ENCODE peak calls at places on chromosomes 12 and 14, in six cellular contexts. T, Y, D, I, K and W are unnamed samples.

GRCh38 chr12:91219511-91219910 is 36.9 kb upstream of the DCN start:
- DNase-seq in T (peak; percentile 78), Y (no peak), D (no peak), I (no peak), K (no peak), W (no peak)

GRCh38 chr12:64452559-64453329 is 824 bp downstream of the TBK1 start:
- DNase-seq in T (peak; percentile 91), Y (no peak), D (peak; percentile 41), I (no peak), K (no peak), W (no peak)

GRCh38 chr12:27366621-27367020 is 34.0 kb downstream of the BMAL2 start:
- DNase-seq in T (peak; percentile 24), Y (no peak), D (no peak), I (no peak), K (no peak), W (no peak)

GRCh38 chr12:81644503-81644902 is 114.6 kb downstream of the PPFIA2 start:
- DNase-seq in T (peak; percentile 63), Y (no peak), D (peak; percentile 65), I (no peak), K (no peak), W (no peak)

GRCh38 chr14:68634346-68634745 is 158.5 kb downstream of the ZFP36L1 start:
- DNase-seq in T (no peak), Y (no peak), D (no peak), I (no peak), K (no peak), W (no peak)

GRCh38 chr12:132392389-132393244 is 63.2 kb upstream of the GALNT9 start:
- DNase-seq in T (no peak), Y (no peak), D (no peak), I (no peak), K (no peak), W (no peak)

GRCh38 chr14:73896521-73896920 is 9.9 kb downstream of the ZNF410 start:
- DNase-seq in T (peak; percentile 19), Y (no peak), D (no peak), I (no peak), K (no peak), W (no peak)

GRCh38 chr14:90783344-90783743 is 32.9 kb downstream of the TTC7B start:
- DNase-seq in T (no peak), Y (no peak), D (no peak), I (no peak), K (no peak), W (no peak)

GRCh38 chr14:54653764-54654469 is 87.0 kb downstream of the SAMD4A start:
- DNase-seq in T (peak; percentile 68), Y (no peak), D (no peak), I (no peak), K (peak; percentile 19), W (no peak)

GRCh38 chr12:24909667-24910066 is 39.2 kb downstream of the BCAT1 start:
- DNase-seq in T (peak; percentile 98), Y (no peak), D (no peak), I (peak; percentile 63), K (peak; percentile 73), W (no peak)

GRCh38 chr12:115456946-115457689 is 773.1 kb upstream of the TBX3 start:
- DNase-seq in T (no peak), Y (no peak), D (no peak), I (no peak), K (no peak), W (no peak)

GRCh38 chr14:78446807-78447206 is 276.6 kb downstream of the NRXN3 start:
- DNase-seq in T (peak; percentile 1), Y (no peak), D (peak; percentile 9), I (no peak), K (no peak), W (no peak)

GRCh38 chr12:58346032-58346632 is 404.8 kb downstream of the ATP23 start:
- DNase-seq in T (peak; percentile 79), Y (no peak), D (peak; percentile 74), I (no peak), K (no peak), W (no peak)

GRCh38 chr12:124388038-124388676 is 93.3 kb downstream of the RFLNA start:
- DNase-seq in T (no peak), Y (no peak), D (no peak), I (no peak), K (no peak), W (no peak)

GRCh38 chr12:84856156-84856900 is 56.3 kb downstream of the SLC6A15 start:
- DNase-seq in T (no peak), Y (no peak), D (no peak), I (no peak), K (no peak), W (no peak)

DNA sequence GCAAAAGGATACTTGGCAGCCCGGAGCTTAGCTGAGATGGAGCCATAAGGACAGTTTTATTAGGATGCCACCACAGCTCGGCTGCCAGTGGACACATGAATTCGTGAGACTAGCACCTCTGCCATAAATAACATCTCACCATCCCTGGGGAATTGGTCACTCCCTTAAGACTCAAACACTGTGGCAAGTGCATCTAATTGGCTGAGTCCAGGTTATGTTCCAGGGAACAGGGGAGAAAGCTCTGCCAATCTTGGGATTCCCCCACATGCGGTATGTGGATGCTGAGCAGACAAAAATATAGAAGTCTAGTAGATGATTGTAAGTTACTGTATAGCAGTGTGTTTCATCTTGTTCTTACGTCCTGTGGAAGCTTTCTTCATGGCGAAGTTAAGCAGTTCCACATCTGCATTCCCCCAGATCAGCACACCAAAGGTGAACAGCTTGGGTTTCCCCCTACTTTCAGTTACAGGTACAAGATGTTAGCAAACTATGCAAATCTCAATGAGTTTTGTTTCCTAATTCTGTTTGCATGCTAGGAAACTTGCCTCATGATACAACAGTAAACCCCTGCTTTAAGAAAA is 131.1 kb downstream of the ETV6 start:
- DNase-seq in T (no peak), Y (peak; percentile 94), D (no peak), I (no peak), K (no peak), W (peak; percentile 83)
- H3K4me3 ChIP-seq in T (no peak overlapping the region), Y (peak overlapping the region; percentile 13), D (no peak overlapping the region), I (no peak overlapping the region), K (no peak overlapping the region), W (peak overlapping the region; percentile 7)

GRCh38 chr12:54024127-54024526 is 4.1 kb upstream of the HOXC6 start:
- DNase-seq in T (no peak), Y (no peak), D (no peak), I (no peak), K (no peak), W (no peak)
- TF ChIP-seq CTCF in T (no peak), Y (no peak), D (no peak), I (no peak), K (no peak), W (no peak)

GRCh38 chr14:23351681-23352505 is 794 bp downstream of the SLC22A17 start:
- DNase-seq in T (no peak), Y (no peak), D (no peak), I (no peak), K (peak; percentile 20), W (no peak)
- H3K4me3 ChIP-seq in T (peak overlapping the region; percentile 78), Y (no peak overlapping the region), D (peak overlapping the region; percentile 76), I (peak overlapping the region; percentile 39), K (peak overlapping the region; percentile 80), W (no peak overlapping the region)

DNA sequence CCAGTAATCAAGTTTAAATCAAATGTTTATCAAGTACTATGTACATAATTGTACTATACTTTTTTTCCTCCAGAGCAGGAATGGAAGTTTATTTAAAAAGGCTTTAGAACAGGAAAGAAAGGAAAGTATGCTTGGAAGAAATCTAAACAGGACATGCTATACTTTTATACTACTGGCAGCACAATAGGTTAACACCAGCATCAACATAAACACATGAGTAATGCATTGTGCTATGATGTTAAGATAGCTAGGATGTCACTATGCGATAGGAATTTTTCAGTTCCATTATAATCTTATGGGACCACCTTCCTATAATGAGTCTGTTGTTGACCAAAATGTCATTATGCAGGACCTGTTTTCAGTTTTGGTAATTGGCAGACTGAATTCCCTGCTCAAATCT is 41.5 kb upstream of the ANKS1B start:
- DNase-seq in T (no peak), Y (no peak), D (no peak), I (no peak), K (no peak), W (no peak)
- TF ChIP-seq CTCF in T (no peak), Y (no peak), D (no peak), I (no peak), K (no peak), W (no peak)

GRCh38 chr14:94801225-94801624 is 31.3 kb upstream of the GSC start:
- DNase-seq in T (no peak), Y (no peak), D (no peak), I (no peak), K (no peak), W (no peak)
- H3K4me3 ChIP-seq in T (no peak overlapping the region), Y (no peak overlapping the region), D (no peak overlapping the region), I (no peak overlapping the region), K (no peak overlapping the region), W (no peak overlapping the region)